ENCODE peak calls at places on chromosomes 12 and 14, in seven cellular contexts. X is mucosa of descending colon; K is AG10803; H is brain microvascular endothelial cell; O is ELR; R is CD8-positive, alpha-beta T cell; G is stimulated activated CD8-positive, alpha-beta memory T cell treated with anti-CD3 and anti-CD28 coated beads, Interleukin-2, amount 100 ng/mL, for 1 hour. T is an unnamed sample.

GRCh38 chr14:26872510-26872909 is 274.7 kb upstream of the NOVA1 start:
- DNase-seq in G (no peak), X (no peak), R (no peak), K (no peak), H (no peak), O (no peak), T (peak; percentile 5)

GRCh38 chr12:102527256-102527720 is 46.9 kb upstream of the IGF1 start:
- DNase-seq in K (peak; percentile 57), O (peak; percentile 81), G (no peak), R (no peak), X (no peak), H (no peak), T (no peak)

GRCh38 chr12:89708793-89709156 is at the start of gene ATP2B1:
- DNase-seq in G (peak; percentile 69), H (peak; percentile 71), X (peak; percentile 94), K (peak; percentile 88), O (peak; percentile 90), R (peak; percentile 83), T (peak; percentile 87)

GRCh38 chr12:5003025-5003666 is 40.5 kb upstream of the KCNA5 start:
- DNase-seq in X (no peak), R (peak; percentile 13), G (no peak), H (peak; percentile 53), O (peak; percentile 69), K (peak; percentile 59), T (no peak)

GRCh38 chr14:63328787-63329737 is 10.3 kb upstream of the GPHB5 start:
- DNase-seq in X (no peak), O (no peak), R (no peak), K (no peak), G (no peak), H (no peak), T (no peak)

GRCh38 chr12:48956279-48957140 is 777 bp downstream of the ARF3 start:
- DNase-seq in O (peak; percentile 98), H (peak; percentile 95), K (peak; percentile 93), X (peak; percentile 89), R (peak; percentile 16), G (no peak), T (peak; percentile 72)

GRCh38 chr12:124792177-124792576 is 71.5 kb downstream of the SCARB1 start:
- DNase-seq in O (no peak), X (no peak), H (no peak), G (no peak), R (no peak), K (no peak), T (no peak)

GRCh38 chr12:104605685-104606084 is 148.9 kb downstream of the CHST11 start:
- DNase-seq in R (no peak), H (no peak), G (no peak), O (peak; percentile 59), K (peak; percentile 75), X (peak; percentile 69), T (no peak)

GRCh38 chr12:100992194-100992593 is 197.6 kb downstream of the ANO4 start:
- DNase-seq in K (no peak), O (no peak), X (no peak), R (no peak), G (no peak), H (no peak), T (no peak)

T was measured in C1 segment of cervical spinal cord.